ENCODE peak calls at places on chromosomes 13 and 19, in five cellular contexts. One of them, this sample, is unnamed.

GRCh38 chr13:20769091-20769490 is 4.7 kb downstream of the EEF1AKMT1 start:
- DNase-seq in SK-N-SH: no peak
- DNase-seq in adrenal gland: no peak
- DNase-seq in upper lobe of right lung: no peak
- DNase-seq in astrocyte of the spinal cord: no peak
- DNase-seq in this sample: no peak

GRCh38 chr13:101988140-101988539 is 413.7 kb downstream of the FGF14 start:
- DNase-seq in SK-N-SH: no peak
- DNase-seq in astrocyte of the spinal cord: no peak
- DNase-seq in upper lobe of right lung: no peak
- DNase-seq in adrenal gland: no peak
- DNase-seq in this sample: no peak

GRCh38 chr19:1070931-1071791 is 4.2 kb downstream of the ARHGAP45 start:
- DNase-seq in upper lobe of right lung: no peak
- DNase-seq in SK-N-SH: peak; percentile 62
- DNase-seq in adrenal gland: no peak
- DNase-seq in astrocyte of the spinal cord: no peak
- DNase-seq in this sample: no peak

GRCh38 chr19:39515551-39516191 is 732 bp downstream of the SELENOV start:
- DNase-seq in adrenal gland: no peak
- DNase-seq in SK-N-SH: no peak
- DNase-seq in astrocyte of the spinal cord: no peak
- DNase-seq in upper lobe of right lung: no peak
- DNase-seq in this sample: no peak

GRCh38 chr13:41934994-41935393 is 25.9 kb downstream of the VWA8 start:
- DNase-seq in astrocyte of the spinal cord: no peak
- DNase-seq in adrenal gland: no peak
- DNase-seq in SK-N-SH: no peak
- DNase-seq in upper lobe of right lung: no peak
- DNase-seq in this sample: no peak

GRCh38 chr13:62294210-62294609 is 878.6 kb upstream of the PCDH20 start:
- DNase-seq in SK-N-SH: no peak
- DNase-seq in upper lobe of right lung: no peak
- DNase-seq in adrenal gland: no peak
- DNase-seq in astrocyte of the spinal cord: peak; percentile 5
- DNase-seq in this sample: no peak

GRCh38 chr19:10269333-10270179 is 1.4 kb upstream of the ICAM1 start:
- DNase-seq in upper lobe of right lung: peak; percentile 94
- DNase-seq in SK-N-SH: peak; percentile 91
- DNase-seq in astrocyte of the spinal cord: peak; percentile 74
- DNase-seq in adrenal gland: peak; percentile 92
- DNase-seq in this sample: peak; percentile 87

GRCh38 chr19:56942749-56943148 is 102.2 kb upstream of the PEG3 start:
- DNase-seq in adrenal gland: no peak
- DNase-seq in astrocyte of the spinal cord: no peak
- DNase-seq in upper lobe of right lung: peak; percentile 76
- DNase-seq in SK-N-SH: peak; percentile 55
- DNase-seq in this sample: no peak

GRCh38 chr13:104837756-104838155 is 1697.7 kb downstream of the EFNB2 start:
- DNase-seq in upper lobe of right lung: no peak
- DNase-seq in adrenal gland: peak; percentile 57
- DNase-seq in SK-N-SH: no peak
- DNase-seq in astrocyte of the spinal cord: no peak
- DNase-seq in this sample: no peak

GRCh38 chr19:57171551-57172081 is 4.3 kb upstream of the DUXA start:
- DNase-seq in astrocyte of the spinal cord: peak; percentile 38
- DNase-seq in upper lobe of right lung: no peak
- DNase-seq in adrenal gland: peak; percentile 70
- DNase-seq in SK-N-SH: peak; percentile 95
- DNase-seq in this sample: no peak

GRCh38 chr19:10836478-10837325 is 690 bp upstream of the TMED1 start:
- DNase-seq in astrocyte of the spinal cord: no peak
- DNase-seq in adrenal gland: peak; percentile 93
- DNase-seq in upper lobe of right lung: peak; percentile 94
- DNase-seq in SK-N-SH: no peak
- DNase-seq in this sample: peak; percentile 46

GRCh38 chr13:44819245-44819644 is 170.0 kb downstream of the NUFIP1 start:
- DNase-seq in SK-N-SH: no peak
- DNase-seq in astrocyte of the spinal cord: peak; percentile 84
- DNase-seq in upper lobe of right lung: no peak
- DNase-seq in adrenal gland: no peak
- DNase-seq in this sample: no peak

GRCh38 chr19:57377498-57378146 is 12.0 kb upstream of the ZNF548 start:
- DNase-seq in upper lobe of right lung: no peak
- DNase-seq in adrenal gland: no peak
- DNase-seq in astrocyte of the spinal cord: no peak
- DNase-seq in SK-N-SH: no peak
- DNase-seq in this sample: no peak

GRCh38 chr19:51784922-51785690 is 9.9 kb upstream of the FPR3 start:
- DNase-seq in upper lobe of right lung: peak; percentile 70
- DNase-seq in SK-N-SH: no peak
- DNase-seq in adrenal gland: peak; percentile 79
- DNase-seq in astrocyte of the spinal cord: no peak
- DNase-seq in this sample: peak; percentile 58

GRCh38 chr19:51786651-51787494 is 8.1 kb upstream of the FPR3 start:
- DNase-seq in upper lobe of right lung: no peak
- DNase-seq in adrenal gland: no peak
- DNase-seq in SK-N-SH: no peak
- DNase-seq in astrocyte of the spinal cord: no peak
- DNase-seq in this sample: no peak

GRCh38 chr19:51779703-51780102 is 15.3 kb upstream of the FPR3 start:
- DNase-seq in upper lobe of right lung: no peak
- DNase-seq in adrenal gland: no peak
- DNase-seq in SK-N-SH: no peak
- DNase-seq in astrocyte of the spinal cord: no peak
- DNase-seq in this sample: no peak

GRCh38 chr19:51784109-51784785 is 10.7 kb upstream of the FPR3 start:
- DNase-seq in adrenal gland: no peak
- DNase-seq in astrocyte of the spinal cord: no peak
- DNase-seq in upper lobe of right lung: no peak
- DNase-seq in SK-N-SH: no peak
- DNase-seq in this sample: no peak

GRCh38 chr19:51783373-51783772 is 11.6 kb upstream of the FPR3 start:
- DNase-seq in astrocyte of the spinal cord: no peak
- DNase-seq in adrenal gland: no peak
- DNase-seq in upper lobe of right lung: no peak
- DNase-seq in SK-N-SH: no peak
- DNase-seq in this sample: no peak
- TF ChIP-seq CTCF in astrocyte of the spinal cord: peak; percentile 12
- TF ChIP-seq CTCF in adrenal gland: no peak
- TF ChIP-seq CTCF in upper lobe of right lung: no peak
- TF ChIP-seq CTCF in SK-N-SH: peak; percentile 58
- TF ChIP-seq CTCF in this sample: no peak

GRCh38 chr19:7326105-7326877 is 22.4 kb upstream of the ARHGEF18 start:
- DNase-seq in SK-N-SH: no peak
- DNase-seq in adrenal gland: peak; percentile 63
- DNase-seq in astrocyte of the spinal cord: peak; percentile 4
- DNase-seq in upper lobe of right lung: peak; percentile 19
- DNase-seq in this sample: no peak
- TF ChIP-seq CTCF in SK-N-SH: peak; percentile 40
- TF ChIP-seq CTCF in adrenal gland: peak; percentile 29
- TF ChIP-seq CTCF in astrocyte of the spinal cord: peak; percentile 35
- TF ChIP-seq CTCF in upper lobe of right lung: peak; percentile 42
- TF ChIP-seq CTCF in this sample: no peak

DNA sequence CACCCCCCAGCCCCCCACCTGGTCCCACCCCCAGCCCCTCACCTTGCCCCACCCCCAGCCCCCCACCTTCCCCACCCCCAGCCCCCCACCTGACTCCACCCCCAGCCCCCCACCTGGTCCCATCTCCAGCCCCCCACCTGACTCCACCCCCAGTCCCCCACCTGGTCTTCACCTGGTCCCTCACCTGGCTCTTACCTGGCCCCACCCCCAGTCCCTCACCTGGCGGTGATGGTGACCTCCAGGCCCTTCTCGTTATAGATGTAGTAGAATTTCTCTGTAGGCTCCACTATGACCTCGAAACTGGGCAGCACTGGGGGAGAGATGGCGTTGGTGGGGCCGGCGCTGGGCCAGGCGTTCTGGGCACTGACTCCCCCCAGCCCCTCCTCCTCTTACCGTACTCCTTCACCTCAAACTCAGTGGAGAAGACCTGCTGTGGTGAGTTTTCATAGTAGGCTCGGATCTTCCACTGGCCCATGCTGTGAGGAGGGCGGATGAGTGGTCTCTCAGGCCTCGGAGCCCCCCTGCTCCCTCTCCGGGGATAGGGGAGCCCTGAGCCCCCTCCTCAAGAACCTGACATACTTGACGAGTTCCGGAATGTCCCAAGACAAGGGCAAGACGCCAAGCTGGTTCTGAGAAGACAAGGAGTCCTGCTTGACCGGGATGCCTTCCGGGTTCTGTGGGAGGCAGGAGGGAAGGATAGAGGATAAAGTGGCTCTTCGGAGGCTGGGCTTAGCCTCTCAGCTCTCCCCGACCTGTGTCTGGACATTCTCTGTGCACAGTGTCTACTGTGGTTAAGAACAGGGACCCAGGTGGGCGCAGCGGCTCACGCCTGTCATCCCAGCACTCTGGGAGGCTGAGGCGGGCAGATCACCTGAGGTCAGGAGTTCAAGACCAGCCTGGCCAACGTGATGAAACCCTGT is 6.4 kb downstream of the C3 start:
- DNase-seq in upper lobe of right lung: no peak
- DNase-seq in adrenal gland: no peak
- DNase-seq in astrocyte of the spinal cord: no peak
- DNase-seq in SK-N-SH: no peak
- DNase-seq in this sample: no peak
- TF ChIP-seq CTCF in upper lobe of right lung: no peak
- TF ChIP-seq CTCF in adrenal gland: no peak
- TF ChIP-seq CTCF in astrocyte of the spinal cord: no peak
- TF ChIP-seq CTCF in SK-N-SH: no peak
- TF ChIP-seq CTCF in this sample: no peak

DNA sequence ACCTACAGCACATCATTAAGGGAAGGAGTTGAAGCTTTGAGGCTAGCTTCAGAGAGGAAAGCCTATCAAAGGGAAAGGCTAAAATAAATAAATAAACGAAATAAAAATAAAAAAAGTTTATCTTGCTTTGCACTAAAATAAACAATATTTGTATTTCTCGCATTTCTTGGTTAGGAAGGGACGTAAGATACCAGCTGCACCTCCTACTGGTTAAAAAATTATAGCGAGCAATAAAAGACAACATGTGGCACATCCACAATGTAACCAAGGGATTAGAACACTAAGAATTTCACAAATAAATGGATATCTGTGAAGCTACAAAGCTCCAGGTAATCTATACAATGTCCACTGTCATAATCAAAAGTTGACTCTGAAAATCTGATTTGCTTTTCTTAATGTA is 194.5 kb downstream of the DACH1 start:
- DNase-seq in adrenal gland: no peak
- DNase-seq in astrocyte of the spinal cord: no peak
- DNase-seq in upper lobe of right lung: no peak
- DNase-seq in SK-N-SH: peak; percentile 17
- DNase-seq in this sample: no peak
- TF ChIP-seq CTCF in adrenal gland: no peak
- TF ChIP-seq CTCF in astrocyte of the spinal cord: peak; percentile 28
- TF ChIP-seq CTCF in upper lobe of right lung: no peak
- TF ChIP-seq CTCF in SK-N-SH: peak; percentile 45
- TF ChIP-seq CTCF in this sample: no peak

GRCh38 chr19:3073931-3074595 is 11.8 kb upstream of the TLE5 start:
- DNase-seq in adrenal gland: no peak
- DNase-seq in SK-N-SH: peak; percentile 14
- DNase-seq in astrocyte of the spinal cord: no peak
- DNase-seq in upper lobe of right lung: no peak
- DNase-seq in this sample: no peak
- TF ChIP-seq CTCF in adrenal gland: peak; percentile 44
- TF ChIP-seq CTCF in SK-N-SH: no peak
- TF ChIP-seq CTCF in astrocyte of the spinal cord: peak; percentile 22
- TF ChIP-seq CTCF in upper lobe of right lung: no peak
- TF ChIP-seq CTCF in this sample: no peak